ENCODE peak calls at places on chromosomes 5 and 9, in ten cellular contexts. One of them, this sample, is unnamed.

GRCh38 chr5:55750499-55750898 is 12.6 kb downstream of the DDX4 start:
- DNase-seq in GM23338: no peak
- DNase-seq in prostate gland: no peak
- DNase-seq in dorsolateral prefrontal cortex: no peak
- DNase-seq in neuronal stem cell: no peak
- DNase-seq in spleen: no peak
- DNase-seq in testis: no peak
- DNase-seq in GM12878: no peak
- DNase-seq in fibroblast of lung: no peak
- DNase-seq in aorta: no peak
- DNase-seq in this sample: no peak

GRCh38 chr5:109718632-109719031 is 28.9 kb downstream of the MAN2A1 start:
- DNase-seq in spleen: no peak
- DNase-seq in neuronal stem cell: no peak
- DNase-seq in fibroblast of lung: no peak
- DNase-seq in GM23338: no peak
- DNase-seq in testis: no peak
- DNase-seq in GM12878: no peak
- DNase-seq in prostate gland: no peak
- DNase-seq in dorsolateral prefrontal cortex: no peak
- DNase-seq in aorta: no peak
- DNase-seq in this sample: no peak

GRCh38 chr9:131398204-131398603 is 4.3 kb downstream of the PRRC2B start:
- DNase-seq in testis: peak; percentile 33
- DNase-seq in neuronal stem cell: no peak
- DNase-seq in aorta: peak; percentile 36
- DNase-seq in prostate gland: peak; percentile 80
- DNase-seq in dorsolateral prefrontal cortex: no peak
- DNase-seq in fibroblast of lung: no peak
- DNase-seq in GM12878: peak; percentile 64
- DNase-seq in GM23338: no peak
- DNase-seq in spleen: peak; percentile 84
- DNase-seq in this sample: no peak

GRCh38 chr9:81534138-81534865 is 155.0 kb downstream of the TLE1 start:
- DNase-seq in spleen: no peak
- DNase-seq in testis: no peak
- DNase-seq in aorta: no peak
- DNase-seq in neuronal stem cell: no peak
- DNase-seq in GM12878: no peak
- DNase-seq in dorsolateral prefrontal cortex: no peak
- DNase-seq in GM23338: no peak
- DNase-seq in fibroblast of lung: no peak
- DNase-seq in prostate gland: no peak
- DNase-seq in this sample: no peak

GRCh38 chr5:132098151-132098594 is 24.6 kb downstream of the CSF2 start:
- DNase-seq in testis: no peak
- DNase-seq in GM12878: peak; percentile 21
- DNase-seq in dorsolateral prefrontal cortex: no peak
- DNase-seq in aorta: no peak
- DNase-seq in neuronal stem cell: no peak
- DNase-seq in prostate gland: no peak
- DNase-seq in GM23338: no peak
- DNase-seq in spleen: no peak
- DNase-seq in fibroblast of lung: no peak
- DNase-seq in this sample: peak; percentile 79

GRCh38 chr5:42021923-42022322 is 96.8 kb downstream of the FBXO4 start:
- DNase-seq in dorsolateral prefrontal cortex: no peak
- DNase-seq in fibroblast of lung: no peak
- DNase-seq in testis: no peak
- DNase-seq in aorta: no peak
- DNase-seq in prostate gland: no peak
- DNase-seq in GM12878: no peak
- DNase-seq in GM23338: no peak
- DNase-seq in neuronal stem cell: no peak
- DNase-seq in spleen: no peak
- DNase-seq in this sample: no peak

GRCh38 chr9:18706648-18707047 is 232.7 kb downstream of the ADAMTSL1 start:
- DNase-seq in GM12878: no peak
- DNase-seq in prostate gland: no peak
- DNase-seq in aorta: no peak
- DNase-seq in dorsolateral prefrontal cortex: no peak
- DNase-seq in testis: no peak
- DNase-seq in GM23338: peak; percentile 13
- DNase-seq in neuronal stem cell: no peak
- DNase-seq in spleen: no peak
- DNase-seq in fibroblast of lung: no peak
- DNase-seq in this sample: no peak

GRCh38 chr5:109252731-109253130 is 157.0 kb downstream of the PJA2 start:
- DNase-seq in GM23338: no peak
- DNase-seq in aorta: no peak
- DNase-seq in spleen: no peak
- DNase-seq in fibroblast of lung: no peak
- DNase-seq in GM12878: no peak
- DNase-seq in neuronal stem cell: no peak
- DNase-seq in prostate gland: no peak
- DNase-seq in dorsolateral prefrontal cortex: no peak
- DNase-seq in testis: no peak
- DNase-seq in this sample: no peak

GRCh38 chr9:13568851-13569618 is 289.5 kb upstream of the MPDZ start:
- DNase-seq in testis: no peak
- DNase-seq in GM12878: no peak
- DNase-seq in neuronal stem cell: no peak
- DNase-seq in dorsolateral prefrontal cortex: peak; percentile 17
- DNase-seq in aorta: no peak
- DNase-seq in prostate gland: no peak
- DNase-seq in fibroblast of lung: no peak
- DNase-seq in GM23338: peak; percentile 46
- DNase-seq in spleen: no peak
- DNase-seq in this sample: no peak

GRCh38 chr5:95966005-95966404 is 4.4 kb upstream of the ELL2 start:
- DNase-seq in aorta: no peak
- DNase-seq in prostate gland: no peak
- DNase-seq in GM23338: no peak
- DNase-seq in spleen: no peak
- DNase-seq in neuronal stem cell: no peak
- DNase-seq in dorsolateral prefrontal cortex: no peak
- DNase-seq in testis: no peak
- DNase-seq in GM12878: no peak
- DNase-seq in fibroblast of lung: no peak
- DNase-seq in this sample: no peak

GRCh38 chr5:95163079-95163478 is 121.8 kb downstream of the MCTP1 start:
- DNase-seq in GM12878: no peak
- DNase-seq in spleen: no peak
- DNase-seq in dorsolateral prefrontal cortex: peak; percentile 27
- DNase-seq in aorta: no peak
- DNase-seq in prostate gland: no peak
- DNase-seq in neuronal stem cell: no peak
- DNase-seq in GM23338: no peak
- DNase-seq in testis: no peak
- DNase-seq in fibroblast of lung: no peak
- DNase-seq in this sample: no peak

GRCh38 chr9:81211741-81212140 is 477.6 kb downstream of the TLE1 start:
- DNase-seq in prostate gland: no peak
- DNase-seq in GM23338: no peak
- DNase-seq in testis: no peak
- DNase-seq in fibroblast of lung: no peak
- DNase-seq in aorta: no peak
- DNase-seq in spleen: no peak
- DNase-seq in GM12878: no peak
- DNase-seq in dorsolateral prefrontal cortex: no peak
- DNase-seq in neuronal stem cell: no peak
- DNase-seq in this sample: no peak

GRCh38 chr9:78029601-78030552 is 1.7 kb downstream of the GNAQ start:
- DNase-seq in aorta: no peak
- DNase-seq in fibroblast of lung: peak; percentile 47
- DNase-seq in spleen: no peak
- DNase-seq in neuronal stem cell: no peak
- DNase-seq in dorsolateral prefrontal cortex: peak; percentile 35
- DNase-seq in testis: peak; percentile 50
- DNase-seq in GM12878: no peak
- DNase-seq in prostate gland: peak; percentile 19
- DNase-seq in GM23338: peak; percentile 40
- DNase-seq in this sample: no peak

GRCh38 chr5:1666812-1667588 is 132.6 kb downstream of the MRPL36 start:
- DNase-seq in spleen: no peak
- DNase-seq in aorta: no peak
- DNase-seq in fibroblast of lung: no peak
- DNase-seq in dorsolateral prefrontal cortex: no peak
- DNase-seq in GM12878: no peak
- DNase-seq in GM23338: peak; percentile 73
- DNase-seq in testis: peak; percentile 71
- DNase-seq in prostate gland: peak; percentile 31
- DNase-seq in neuronal stem cell: peak; percentile 80
- DNase-seq in this sample: no peak

DNA sequence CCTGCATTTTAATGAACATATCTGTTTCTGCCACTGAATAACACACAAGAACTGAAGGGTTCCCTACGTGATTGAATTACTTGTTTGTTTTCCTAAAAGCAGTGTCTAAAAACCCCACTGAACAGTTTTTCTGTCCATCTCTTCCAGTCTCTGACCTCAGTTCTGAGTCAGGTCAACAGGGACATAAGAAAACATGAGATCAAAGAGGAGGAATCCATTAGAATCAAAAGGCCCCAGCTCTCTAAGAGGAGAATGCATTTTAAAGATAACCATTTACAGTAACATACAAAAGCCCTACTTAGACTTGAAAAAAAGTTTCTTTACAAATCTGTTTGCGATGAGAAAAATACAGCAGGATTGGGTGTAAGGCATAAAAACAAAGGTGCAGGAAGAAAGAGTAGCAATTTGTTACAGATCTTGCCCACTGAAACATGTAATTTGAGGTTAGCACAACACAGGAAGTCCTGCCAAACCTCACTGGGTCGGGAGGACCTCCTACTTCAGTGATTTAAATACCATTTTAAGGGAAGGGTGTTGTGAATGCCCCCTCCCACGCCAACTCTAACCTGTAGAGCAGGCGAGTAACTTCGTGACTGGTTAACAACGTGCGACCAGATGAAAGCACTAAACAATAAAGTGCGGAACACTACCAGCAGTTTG is 1.4 kb downstream of the QSOX2 start:
- DNase-seq in dorsolateral prefrontal cortex: no peak
- DNase-seq in aorta: no peak
- DNase-seq in neuronal stem cell: no peak
- DNase-seq in GM23338: no peak
- DNase-seq in spleen: no peak
- DNase-seq in GM12878: peak; percentile 76
- DNase-seq in testis: no peak
- DNase-seq in prostate gland: no peak
- DNase-seq in fibroblast of lung: no peak
- DNase-seq in this sample: no peak
- H3K4me3 ChIP-seq in dorsolateral prefrontal cortex: peak overlapping the region; percentile 78
- H3K4me3 ChIP-seq in aorta: no peak overlapping the region
- H3K4me3 ChIP-seq in neuronal stem cell: no peak overlapping the region
- H3K4me3 ChIP-seq in GM23338: peak overlapping the region; percentile 84
- H3K4me3 ChIP-seq in spleen: peak overlapping the region; percentile 86
- H3K4me3 ChIP-seq in GM12878: peak overlapping the region; percentile 80
- H3K4me3 ChIP-seq in testis: peak overlapping the region; percentile 67
- H3K4me3 ChIP-seq in prostate gland: no peak overlapping the region
- H3K4me3 ChIP-seq in fibroblast of lung: peak overlapping the region; percentile 80
- H3K4me3 ChIP-seq in this sample: peak overlapping the region; percentile 30

GRCh38 chr5:134410822-134411221 is 859 bp downstream of the CDKN2AIPNL start:
- DNase-seq in GM12878: no peak
- DNase-seq in dorsolateral prefrontal cortex: no peak
- DNase-seq in GM23338: no peak
- DNase-seq in prostate gland: no peak
- DNase-seq in aorta: no peak
- DNase-seq in testis: no peak
- DNase-seq in spleen: no peak
- DNase-seq in fibroblast of lung: no peak
- DNase-seq in neuronal stem cell: no peak
- DNase-seq in this sample: no peak
- H3K27ac ChIP-seq in GM12878: peak overlapping the region; percentile 47
- H3K27ac ChIP-seq in dorsolateral prefrontal cortex: no peak overlapping the region
- H3K27ac ChIP-seq in GM23338: peak overlapping the region; percentile 76
- H3K27ac ChIP-seq in prostate gland: no peak overlapping the region
- H3K27ac ChIP-seq in aorta: no peak overlapping the region
- H3K27ac ChIP-seq in testis: no peak overlapping the region
- H3K27ac ChIP-seq in spleen: no peak overlapping the region
- H3K27ac ChIP-seq in fibroblast of lung: peak overlapping the region; percentile 62
- H3K27ac ChIP-seq in neuronal stem cell: no peak overlapping the region
- H3K27ac ChIP-seq in this sample: no peak overlapping the region

DNA sequence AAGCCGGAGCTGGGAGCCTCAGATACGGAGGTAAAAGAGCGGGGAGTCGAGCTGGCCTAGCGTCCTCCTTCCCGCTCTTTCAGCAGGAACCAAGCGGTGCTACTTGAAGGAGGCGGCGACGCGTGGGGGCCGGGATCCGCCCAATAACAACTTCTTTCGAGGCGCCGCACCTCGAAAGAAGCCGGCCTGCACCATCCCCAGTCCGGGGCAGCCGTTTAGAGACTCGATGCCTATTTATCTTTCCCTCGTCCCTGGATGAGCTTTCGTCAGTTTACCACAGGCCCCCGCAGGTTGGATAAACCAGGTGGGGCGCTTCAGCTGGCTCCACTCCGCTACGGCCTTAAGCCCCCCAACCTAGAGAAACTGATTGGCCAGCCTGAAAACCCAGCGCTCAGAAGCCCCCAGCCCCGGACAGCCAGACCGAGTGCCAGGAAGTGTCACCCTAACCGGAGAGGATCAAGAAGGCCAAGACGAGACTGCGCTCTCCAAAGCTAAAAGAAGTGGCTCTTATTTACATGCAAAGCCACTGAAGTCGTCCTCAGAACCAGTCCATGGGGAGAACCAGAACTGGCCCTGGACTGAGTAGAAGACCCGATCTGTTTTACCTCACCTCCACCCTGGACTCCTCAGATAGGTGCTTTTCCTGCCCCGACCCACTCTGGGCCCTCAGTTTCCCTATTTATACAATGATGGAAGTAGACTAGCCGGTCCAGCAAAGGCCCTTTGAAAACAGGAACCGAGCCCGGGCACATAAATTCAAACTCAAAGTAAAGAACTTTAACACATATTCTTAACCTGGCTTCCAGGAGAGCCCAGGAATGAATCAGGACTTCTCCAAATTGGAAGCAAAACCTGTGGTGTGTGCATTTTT is 1.4 kb downstream of the HAND1 start:
- DNase-seq in prostate gland: no peak
- DNase-seq in neuronal stem cell: no peak
- DNase-seq in spleen: no peak
- DNase-seq in GM12878: no peak
- DNase-seq in dorsolateral prefrontal cortex: no peak
- DNase-seq in fibroblast of lung: no peak
- DNase-seq in GM23338: peak; percentile 89
- DNase-seq in aorta: no peak
- DNase-seq in testis: no peak
- DNase-seq in this sample: no peak
- H3K27me3 ChIP-seq in prostate gland: peaks cover 70% of the 10 kb centered on the region
- H3K27me3 ChIP-seq in neuronal stem cell: peaks cover 100% of the 10 kb centered on the region
- H3K27me3 ChIP-seq in spleen: peaks cover 100% of the 10 kb centered on the region
- H3K27me3 ChIP-seq in GM12878: peaks cover 42% of the 10 kb centered on the region
- H3K27me3 ChIP-seq in dorsolateral prefrontal cortex: peaks cover 96% of the 10 kb centered on the region
- H3K27me3 ChIP-seq in fibroblast of lung: peaks cover 97% of the 10 kb centered on the region
- H3K27me3 ChIP-seq in GM23338: peaks cover 100% of the 10 kb centered on the region
- H3K27me3 ChIP-seq in aorta: peaks cover 2% of the 10 kb centered on the region
- H3K27me3 ChIP-seq in testis: no peaks in the 10 kb centered on the region
- H3K27me3 ChIP-seq in this sample: peaks cover 98% of the 10 kb centered on the region

DNA sequence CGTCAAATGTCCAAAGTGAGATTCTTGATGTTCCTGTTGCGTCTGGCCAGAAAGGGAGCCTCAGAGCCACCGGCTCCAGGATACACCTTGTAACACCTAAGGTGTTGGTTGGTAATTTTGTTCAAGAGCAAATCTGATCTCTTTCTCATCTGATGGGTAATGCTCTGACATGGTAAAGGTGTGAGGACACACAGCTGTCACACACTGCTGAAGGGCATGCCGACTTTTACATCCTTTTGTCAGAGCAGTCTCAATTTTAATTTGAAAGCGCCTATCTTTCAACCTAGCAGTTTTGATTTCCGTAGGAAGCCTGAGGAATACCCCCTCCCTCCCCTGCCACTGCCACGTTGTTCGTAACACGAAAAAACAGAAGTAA is 57.5 kb downstream of the TSTD2 start:
- DNase-seq in dorsolateral prefrontal cortex: no peak
- DNase-seq in GM12878: no peak
- DNase-seq in testis: no peak
- DNase-seq in GM23338: no peak
- DNase-seq in prostate gland: no peak
- DNase-seq in neuronal stem cell: no peak
- DNase-seq in spleen: peak; percentile 19
- DNase-seq in fibroblast of lung: no peak
- DNase-seq in aorta: no peak
- DNase-seq in this sample: no peak
- H3K4me3 ChIP-seq in dorsolateral prefrontal cortex: no peak overlapping the region
- H3K4me3 ChIP-seq in GM12878: no peak overlapping the region
- H3K4me3 ChIP-seq in testis: peak overlapping the region; percentile 50
- H3K4me3 ChIP-seq in GM23338: no peak overlapping the region
- H3K4me3 ChIP-seq in prostate gland: no peak overlapping the region
- H3K4me3 ChIP-seq in neuronal stem cell: no peak overlapping the region
- H3K4me3 ChIP-seq in spleen: no peak overlapping the region
- H3K4me3 ChIP-seq in fibroblast of lung: no peak overlapping the region
- H3K4me3 ChIP-seq in aorta: no peak overlapping the region
- H3K4me3 ChIP-seq in this sample: no peak overlapping the region